ENCODE peak calls at places on chromosome 6, in six cellular contexts. X is keratinocyte, Z is stomach, G is adrenal gland, V is endothelial cell of umbilical vein, Y is fibroblast of the aortic adventitia. T is an unnamed sample.

GRCh38 chr6:143583542-143584330 is 72.2 kb upstream of the FUCA2 start:
- DNase-seq in X (no peak), Z (no peak), G (no peak), V (no peak), Y (peak; percentile 71), T (peak; percentile 88)

GRCh38 chr6:161683400-161683799 is 409.5 kb upstream of the AGPAT4 start:
- DNase-seq in X (no peak), Z (no peak), G (no peak), V (no peak), Y (no peak), T (no peak)

GRCh38 chr6:47832386-47833080 is 50.7 kb downstream of the OPN5 start:
- DNase-seq in X (no peak), Z (no peak), G (no peak), V (no peak), Y (peak; percentile 2), T (no peak)

GRCh38 chr6:89536230-89536629 is 102.3 kb downstream of the LYRM2 start:
- DNase-seq in X (no peak), Z (no peak), G (no peak), V (no peak), Y (no peak), T (no peak)

GRCh38 chr6:13349811-13350506 is 21.6 kb upstream of the TBC1D7 start:
- DNase-seq in X (no peak), Z (no peak), G (no peak), V (no peak), Y (peak; percentile 33), T (no peak)

GRCh38 chr6:127381384-127381783 is 38.0 kb upstream of the ECHDC1 start:
- DNase-seq in X (no peak), Z (no peak), G (no peak), V (no peak), Y (no peak), T (no peak)

GRCh38 chr6:40791004-40791403 is 203.8 kb upstream of the LRFN2 start:
- DNase-seq in X (no peak), Z (no peak), G (no peak), V (no peak), Y (no peak), T (no peak)

GRCh38 chr6:12557760-12558159 is 158.8 kb upstream of the PHACTR1 start:
- DNase-seq in X (no peak), Z (no peak), G (no peak), V (no peak), Y (peak; percentile 45), T (no peak)

GRCh38 chr6:24405262-24405661 is 2.5 kb downstream of the MRS2 start:
- DNase-seq in X (no peak), Z (no peak), G (no peak), V (no peak), Y (no peak), T (no peak)

GRCh38 chr6:75488026-75488425 is 5.6 kb downstream of the FILIP1 start:
- DNase-seq in X (no peak), Z (no peak), G (no peak), V (peak; percentile 65), Y (peak; percentile 89), T (peak; percentile 92)

GRCh38 chr6:170288091-170288631 is 2.7 kb downstream of the DLL1 start:
- DNase-seq in X (no peak), Z (no peak), G (no peak), V (no peak), Y (no peak), T (no peak)

GRCh38 chr6:159114569-159114968 is 54.6 kb upstream of the FNDC1 start:
- DNase-seq in X (no peak), Z (no peak), G (no peak), V (no peak), Y (no peak), T (no peak)

GRCh38 chr6:113920663-113921267 is 50.2 kb downstream of the HDAC2 start:
- DNase-seq in X (no peak), Z (no peak), G (no peak), V (peak; percentile 34), Y (no peak), T (no peak)

GRCh38 chr6:5511924-5512323 is 250.6 kb downstream of the FARS2 start:
- DNase-seq in X (no peak), Z (no peak), G (no peak), V (no peak), Y (peak; percentile 94), T (peak; percentile 84)

GRCh38 chr6:3277851-3278416 is 19.2 kb downstream of the PSMG4 start:
- DNase-seq in X (no peak), Z (no peak), G (no peak), V (no peak), Y (no peak), T (no peak)

GRCh38 chr6:74073896-74074295 is 377.9 kb downstream of the CD109 start:
- DNase-seq in X (no peak), Z (no peak), G (no peak), V (no peak), Y (peak; percentile 76), T (no peak)

GRCh38 chr6:352896-353470 is 38.6 kb upstream of the IRF4 start:
- DNase-seq in X (no peak), Z (no peak), G (no peak), V (no peak), Y (no peak), T (no peak)

GRCh38 chr6:41531591-41532582 is 14.3 kb upstream of the FOXP4 start:
- DNase-seq in X (no peak), Z (no peak), G (no peak), V (peak; percentile 50), Y (peak; percentile 55), T (peak; percentile 35)

GRCh38 chr6:70037445-70037844 is 171.1 kb downstream of the COL19A1 start:
- DNase-seq in X (no peak), Z (no peak), G (no peak), V (no peak), Y (no peak), T (no peak)

GRCh38 chr6:35441205-35441604 is 10.9 kb upstream of the FANCE start:
- DNase-seq in X (no peak), Z (no peak), G (no peak), V (no peak), Y (no peak), T (no peak)

GRCh38 chr6:88168362-88168761 is 2.2 kb upstream of the CNR1 start:
- DNase-seq in X (no peak), Z (no peak), G (no peak), V (no peak), Y (no peak), T (no peak)

GRCh38 chr6:156883497-156884252 is 106.5 kb downstream of the ARID1B start:
- DNase-seq in X (no peak), Z (peak; percentile 67), G (no peak), V (peak; percentile 49), Y (no peak), T (no peak)

GRCh38 chr6:21101694-21102093 is 491.9 kb upstream of the SOX4 start:
- DNase-seq in X (no peak), Z (no peak), G (no peak), V (no peak), Y (no peak), T (no peak)

DNA sequence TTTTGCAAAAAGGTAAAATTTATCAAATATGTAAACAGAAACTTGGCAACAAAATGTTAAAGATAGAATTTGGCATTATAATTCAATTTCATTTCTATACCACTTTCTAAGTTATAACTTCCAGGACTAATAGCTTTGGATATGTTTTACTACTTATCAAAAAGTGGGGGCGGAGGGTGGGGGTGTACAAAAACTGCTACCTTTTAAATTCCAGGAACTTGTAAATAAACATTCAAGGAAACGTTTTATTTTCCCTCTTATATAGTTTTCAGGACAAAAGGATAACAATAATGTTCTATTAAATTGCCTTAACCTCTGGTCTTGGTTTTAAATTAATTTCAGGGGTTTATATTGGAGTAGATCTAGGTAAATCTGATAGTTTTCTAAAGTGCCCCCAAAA is 103.8 kb downstream of the DST start:
- DNase-seq in X (no peak), Z (no peak), G (no peak), V (no peak), Y (no peak), T (no peak)
- H3K4me3 ChIP-seq in X (no peak overlapping the region), Z (peak overlapping the region; percentile 55), G (no peak overlapping the region), V (no peak overlapping the region), Y (no peak overlapping the region), T (peak overlapping the region; percentile 73)

GRCh38 chr6:134131530-134132139 is 79.2 kb upstream of the SLC2A12 start:
- DNase-seq in X (no peak), Z (no peak), G (no peak), V (no peak), Y (no peak), T (no peak)

GRCh38 chr6:134138226-134138975 is 86.0 kb upstream of the SLC2A12 start:
- DNase-seq in X (no peak), Z (no peak), G (no peak), V (no peak), Y (peak; percentile 49), T (peak; percentile 16)

GRCh38 chr6:134132494-134133141 is 80.2 kb upstream of the SLC2A12 start:
- DNase-seq in X (no peak), Z (no peak), G (no peak), V (no peak), Y (peak; percentile 52), T (peak; percentile 15)

GRCh38 chr6:134134654-134135053 is 82.2 kb upstream of the SLC2A12 start:
- DNase-seq in X (no peak), Z (no peak), G (no peak), V (no peak), Y (no peak), T (no peak)
- TF ChIP-seq CTCF in X (no peak), Z (no peak), G (no peak), V (no peak), Y (no peak), T (no peak)

DNA sequence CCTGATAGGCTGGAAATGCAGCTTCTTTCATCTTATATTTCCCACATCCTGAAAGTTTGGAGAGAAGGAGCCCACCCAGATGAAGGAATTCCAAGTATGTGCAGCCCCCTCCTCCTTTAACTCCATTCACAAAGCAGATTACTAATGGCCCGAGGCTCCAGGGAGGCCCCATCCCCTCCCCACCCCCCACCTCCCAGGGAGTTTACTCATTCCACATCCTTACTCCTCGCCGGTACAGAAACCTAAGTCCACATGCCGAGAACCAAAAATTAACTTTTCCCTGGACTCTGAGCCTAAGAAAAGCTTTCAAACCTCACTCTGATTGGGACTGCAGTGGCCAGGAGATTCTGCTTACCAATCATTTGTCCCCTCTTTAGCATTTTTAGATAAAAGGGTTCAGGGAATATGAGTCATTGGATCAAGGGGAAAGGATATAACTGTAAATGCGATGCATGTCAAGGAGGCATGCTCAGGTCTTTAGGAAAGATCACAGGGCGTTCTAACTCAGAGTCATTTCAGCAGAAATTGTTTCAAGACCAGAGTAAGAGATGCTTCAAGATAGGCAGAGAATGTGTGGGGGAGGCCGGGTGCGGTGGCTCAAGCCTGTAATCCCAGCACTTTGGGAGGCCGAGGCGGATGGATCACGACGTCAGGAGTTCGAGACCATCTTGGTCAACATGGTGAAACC is 31.9 kb upstream of the PIM1 start:
- DNase-seq in X (no peak), Z (no peak), G (no peak), V (no peak), Y (peak; percentile 67), T (peak; percentile 94)
- H3K4me3 ChIP-seq in X (no peak overlapping the region), Z (no peak overlapping the region), G (no peak overlapping the region), V (no peak overlapping the region), Y (no peak overlapping the region), T (peak overlapping the region; percentile 52)

GRCh38 chr6:52575490-52575868 is 1.4 kb downstream of the TRAM2 start:
- DNase-seq in X (no peak), Z (no peak), G (no peak), V (peak; percentile 48), Y (no peak), T (peak; percentile 35)

GRCh38 chr6:52572536-52572935 is 4.3 kb downstream of the TRAM2 start:
- DNase-seq in X (no peak), Z (no peak), G (no peak), V (no peak), Y (no peak), T (no peak)

GRCh38 chr6:52571099-52571755 is 5.6 kb downstream of the TRAM2 start:
- DNase-seq in X (no peak), Z (no peak), G (no peak), V (peak; percentile 71), Y (no peak), T (no peak)

GRCh38 chr6:52574709-52575489 is 2.0 kb downstream of the TRAM2 start:
- DNase-seq in X (no peak), Z (peak; percentile 53), G (no peak), V (peak; percentile 34), Y (peak; percentile 47), T (peak; percentile 36)

GRCh38 chr6:52573295-52573694 is 3.6 kb downstream of the TRAM2 start:
- DNase-seq in X (no peak), Z (no peak), G (no peak), V (peak; percentile 37), Y (peak; percentile 63), T (peak; percentile 58)
- TF ChIP-seq CTCF in X (no peak), Z (no peak), G (no peak), V (no peak), Y (peak; percentile 34), T (peak; percentile 10)

T was measured in fibroblast of pulmonary artery.